ENCODE peak calls at places on chromosome 22, in seven cellular contexts. A is Right ventricle myocardium superior; N is IMR-90; R is sciatic nerve; U is activated T-helper 17 cell treated with anti-CD3 and anti-CD28 coated beads, Interleukin-2, amount 50 U/mL, for 72 hours; J is T-cell; G is right lobe of liver. K is an unnamed sample.

GRCh38 chr22:29343313-29343805 is 27.9 kb upstream of the RASL10A start:
- ATAC-seq in G (peak), U (peak), N (peak), A (peak), J (no peak), R (no peak), K (no peak)

GRCh38 chr22:37638351-37639069 is 959 bp upstream of the SH3BP1 start:
- ATAC-seq in A (no peak), U (peak), J (peak), N (no peak), G (peak), R (no peak), K (peak)

GRCh38 chr22:37230673-37231405 is 13.2 kb downstream of the RAC2 start:
- ATAC-seq in N (no peak), G (no peak), A (no peak), R (no peak), J (peak), U (peak), K (no peak)

GRCh38 chr22:19291218-19291579 is 320 bp downstream of the CLTCL1 start:
- ATAC-seq in U (peak), A (peak), J (peak), N (peak), G (peak), R (no peak), K (peak)

GRCh38 chr22:19717181-19717580 is 2.9 kb downstream of the SEPTIN5 start:
- ATAC-seq in R (peak), U (no peak), N (no peak), A (no peak), G (no peak), J (no peak), K (no peak)

GRCh38 chr22:41048791-41049717 is 43.3 kb upstream of the EP300 start:
- ATAC-seq in N (peak), R (peak), A (peak), J (no peak), G (peak), U (no peak), K (peak)

GRCh38 chr22:41682033-41682807 is 6.4 kb downstream of the SNU13 start:
- ATAC-seq in N (peak), J (peak), R (peak), U (peak), G (peak), A (peak), K (peak)

GRCh38 chr22:25598609-25599008 is 34.1 kb downstream of the GRK3 start:
- ATAC-seq in R (no peak), U (no peak), A (no peak), G (no peak), N (no peak), J (no peak), K (no peak)

GRCh38 chr22:20027966-20028854 is 7.3 kb downstream of the TANGO2 start:
- ATAC-seq in J (no peak), N (peak), U (no peak), R (no peak), A (no peak), G (no peak), K (no peak)

GRCh38 chr22:40058265-40058664 is 63.5 kb downstream of the FAM83F start:
- ATAC-seq in J (no peak), R (no peak), G (peak), N (no peak), A (peak), U (no peak), K (no peak)

GRCh38 chr22:30290679-30291333 is 1.5 kb upstream of the CASTOR1 start:
- ATAC-seq in R (peak), U (no peak), N (no peak), J (no peak), G (peak), A (peak), K (peak)

K was measured in esophagus mucosa.